ENCODE peak calls at places on chromosome 10, in seven cellular contexts. B is spleen; V is effector memory CD4-positive, alpha-beta T cell; E is Caco-2; M is heart right ventricle; G is thoracic aorta; I is neuronal stem cell. X is an unnamed sample. For H3K4me1, the result is how much of the 10 kb centered on the place peaks cover.

GRCh38 chr10:107919626-107920235 is 755.2 kb upstream of the SORCS1 start:
- DNase-seq in B (no peak), V (no peak), E (no peak), M (no peak), G (no peak), I (no peak), X (no peak)

GRCh38 chr10:81876253-81876731 is 1.3 kb downstream of the NRG3 start:
- DNase-seq in B (peak), V (no peak), E (no peak), M (no peak), G (no peak), I (peak), X (no peak)

GRCh38 chr10:46560381-46560780 is 3.9 kb upstream of the GPRIN2 start:
- DNase-seq in B (peak), V (no peak), E (peak), M (no peak), G (no peak), I (no peak), X (no peak)

GRCh38 chr10:69512901-69513300 is 60.3 kb downstream of the NEUROG3 start:
- DNase-seq in B (no peak), V (no peak), E (no peak), M (no peak), G (no peak), I (no peak), X (no peak)

GRCh38 chr10:36479073-36479472 is 646.3 kb upstream of the ANKRD30A start:
- DNase-seq in B (no peak), V (no peak), E (no peak), M (no peak), G (no peak), I (no peak), X (no peak)

GRCh38 chr10:91380873-91381561 is 29.1 kb upstream of the HECTD2 start:
- DNase-seq in B (no peak), V (no peak), E (no peak), M (no peak), G (no peak), I (no peak), X (no peak)

GRCh38 chr10:7895699-7896090 is 77.4 kb downstream of the TAF3 start:
- DNase-seq in B (no peak), V (no peak), E (no peak), M (no peak), G (no peak), I (no peak), X (no peak)

GRCh38 chr10:29163746-29164145 is 125.1 kb upstream of the LYZL1 start:
- DNase-seq in B (no peak), V (no peak), E (peak), M (no peak), G (no peak), I (no peak), X (no peak)

GRCh38 chr10:16609195-16609594 is 87.5 kb upstream of the C1QL3 start:
- DNase-seq in B (no peak), V (no peak), E (no peak), M (no peak), G (no peak), I (no peak), X (no peak)

GRCh38 chr10:92822964-92823363 is 25.4 kb upstream of the EXOC6 start:
- DNase-seq in B (no peak), V (no peak), E (peak), M (no peak), G (no peak), I (no peak), X (no peak)

GRCh38 chr10:97435211-97435610 is 9.2 kb downstream of the PGAM1 start:
- DNase-seq in B (no peak), V (no peak), E (no peak), M (no peak), G (no peak), I (no peak), X (no peak)

GRCh38 chr10:1199897-1200721 is 143.9 kb downstream of the WDR37 start:
- DNase-seq in B (peak), V (no peak), E (no peak), M (no peak), G (no peak), I (no peak), X (no peak)

GRCh38 chr10:129365767-129366400 is 101.2 kb upstream of the MGMT start:
- DNase-seq in B (peak), V (no peak), E (peak), M (no peak), G (no peak), I (no peak), X (no peak)

GRCh38 chr10:45407542-45407941 is 33.5 kb downstream of the ALOX5 start:
- DNase-seq in B (no peak), V (no peak), E (no peak), M (no peak), G (no peak), I (no peak), X (no peak)

GRCh38 chr10:59315465-59315864 is 46.9 kb downstream of the FAM13C start:
- DNase-seq in B (no peak), V (no peak), E (no peak), M (no peak), G (no peak), I (no peak), X (no peak)

DNA sequence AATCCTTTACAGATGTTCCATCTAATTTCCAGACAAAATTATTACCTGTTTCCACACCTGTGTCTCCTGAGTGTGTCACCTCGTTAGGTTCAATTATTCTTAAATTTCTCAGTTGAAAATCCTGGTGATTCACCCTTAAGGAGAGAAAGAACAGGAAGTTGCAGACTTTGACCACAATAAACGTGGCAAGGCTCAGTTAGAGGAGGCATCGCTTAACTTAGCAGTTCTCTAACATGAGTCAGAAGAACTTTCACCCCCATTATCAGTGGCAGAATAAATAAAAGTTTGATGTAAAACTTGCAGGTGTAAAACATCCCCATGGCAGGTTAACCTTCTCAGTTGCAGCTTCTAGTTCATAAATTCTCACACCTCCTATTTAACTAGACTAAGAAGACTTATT is 8.3 kb downstream of the XPNPEP1 start:
- DNase-seq in B (no peak), V (peak), E (peak), M (no peak), G (no peak), I (no peak), X (no peak)
- H3K4me1 ChIP-seq in B (half or more), V (under half), E (under half), M (half or more), G (half or more), I (under half), X (under half)

GRCh38 chr10:102649770-102650654 is 5.7 kb downstream of the TRIM8 start:
- DNase-seq in B (peak), V (no peak), E (no peak), M (no peak), G (no peak), I (no peak), X (no peak)
- H3K4me1 ChIP-seq in B (half or more), V (half or more), E (under half), M (half or more), G (half or more), I (half or more), X (under half)

GRCh38 chr10:101902032-101902799 is 58.6 kb upstream of the KCNIP2 start:
- DNase-seq in B (no peak), V (no peak), E (no peak), M (no peak), G (no peak), I (peak), X (no peak)
- H3K4me1 ChIP-seq in B (under half), V (under half), E (under half), M (under half), G (under half), I (under half), X (under half)

GRCh38 chr10:122494173-122494820 is 32.9 kb downstream of the HTRA1 start:
- DNase-seq in B (no peak), V (no peak), E (no peak), M (no peak), G (no peak), I (no peak), X (no peak)
- H3K4me1 ChIP-seq in B (under half), V (under half), E (under half), M (half or more), G (half or more), I (under half), X (under half)

GRCh38 chr10:4453276-4453675 is 372.7 kb upstream of the AKR1E2 start:
- DNase-seq in B (no peak), V (no peak), E (peak), M (no peak), G (no peak), I (no peak), X (no peak)

GRCh38 chr10:4450169-4450568 is 375.8 kb upstream of the AKR1E2 start:
- DNase-seq in B (no peak), V (no peak), E (no peak), M (no peak), G (no peak), I (no peak), X (no peak)

GRCh38 chr10:4450981-4451501 is 375.0 kb upstream of the AKR1E2 start:
- DNase-seq in B (no peak), V (no peak), E (no peak), M (no peak), G (no peak), I (no peak), X (no peak)

GRCh38 chr10:4453950-4454349 is 372.1 kb upstream of the AKR1E2 start:
- DNase-seq in B (no peak), V (no peak), E (no peak), M (no peak), G (no peak), I (no peak), X (no peak)

GRCh38 chr10:4451512-4451911 is 374.5 kb upstream of the AKR1E2 start:
- DNase-seq in B (no peak), V (no peak), E (no peak), M (no peak), G (no peak), I (no peak), X (no peak)
- H3K4me1 ChIP-seq in B (under half), V (under half), E (under half), M (under half), G (under half), I (under half), X (under half)

GRCh38 chr10:100763043-100763747 is 17.8 kb downstream of the PAX2 start:
- DNase-seq in B (no peak), V (no peak), E (no peak), M (no peak), G (no peak), I (no peak), X (no peak)
- H3K4me1 ChIP-seq in B (under half), V (under half), E (under half), M (under half), G (under half), I (under half), X (under half)